ENCODE peak calls at places on chromosomes 16 and 17, in six cellular contexts. S is retinal pigment epithelial cell; E is activated naive CD4-positive, alpha-beta T cell treated with anti-CD3 and anti-CD28 coated beads for 36 hours; F is CD8-positive, alpha-beta memory T cell; P is astrocyte of the hippocampus; T is WERI-Rb-1. D is an unnamed sample.

GRCh38 chr17:45759761-45760160 is 24.4 kb upstream of the CRHR1 start:
- DNase-seq in S (no peak), E (no peak), F (no peak), P (no peak), T (no peak), D (no peak)

GRCh38 chr16:4214215-4214621 is 27.7 kb downstream of the SRL start:
- DNase-seq in S (peak; percentile 96), E (no peak), F (no peak), P (peak; percentile 94), T (no peak), D (peak; percentile 61)

GRCh38 chr17:42598905-42599304 is 10.3 kb downstream of the RETREG3 start:
- DNase-seq in S (no peak), E (no peak), F (no peak), P (peak; percentile 31), T (no peak), D (peak; percentile 29)

GRCh38 chr16:84905965-84906460 is 86.2 kb downstream of the CRISPLD2 start:
- DNase-seq in S (no peak), E (no peak), F (no peak), P (no peak), T (no peak), D (peak; percentile 45)

GRCh38 chr17:49223168-49223516 is 7.4 kb downstream of the PHOSPHO1 start:
- DNase-seq in S (no peak), E (no peak), F (no peak), P (no peak), T (no peak), D (no peak)

GRCh38 chr17:62625184-62625869 is 2.1 kb upstream of the MRC2 start:
- DNase-seq in S (no peak), E (no peak), F (no peak), P (no peak), T (no peak), D (no peak)

GRCh38 chr17:79544142-79544914 is 66.5 kb downstream of the RBFOX3 start:
- DNase-seq in S (no peak), E (no peak), F (no peak), P (no peak), T (no peak), D (no peak)

GRCh38 chr17:1154704-1155103 is 25.1 kb downstream of the ABR start:
- DNase-seq in S (no peak), E (no peak), F (no peak), P (peak; percentile 58), T (no peak), D (no peak)

GRCh38 chr16:83051451-83051850 is 424.7 kb downstream of the CDH13 start:
- DNase-seq in S (no peak), E (no peak), F (no peak), P (no peak), T (no peak), D (no peak)

GRCh38 chr16:2692948-2693651 is 10.8 kb downstream of the KCTD5 start:
- DNase-seq in S (peak; percentile 44), E (no peak), F (no peak), P (peak; percentile 74), T (no peak), D (peak; percentile 98)

GRCh38 chr17:40646791-40647548 is 648 bp downstream of the SMARCE1 start:
- DNase-seq in S (no peak), E (peak; percentile 52), F (no peak), P (no peak), T (peak; percentile 50), D (no peak)

GRCh38 chr16:31664683-31665482 is 137.2 kb downstream of the AHSP start:
- DNase-seq in S (no peak), E (no peak), F (no peak), P (peak; percentile 8), T (no peak), D (peak; percentile 32)

GRCh38 chr16:2467301-2468141 is 3.6 kb upstream of the NTN3 start:
- DNase-seq in S (peak; percentile 15), E (peak; percentile 34), F (no peak), P (peak; percentile 88), T (peak; percentile 92), D (peak; percentile 80)

GRCh38 chr16:29765167-29766032 is 12.7 kb upstream of the ZG16 start:
- DNase-seq in S (no peak), E (no peak), F (no peak), P (no peak), T (peak; percentile 71), D (no peak)

GRCh38 chr16:79210629-79211028 is 389.9 kb downstream of the MAF start:
- DNase-seq in S (no peak), E (peak; percentile 14), F (no peak), P (no peak), T (no peak), D (no peak)

GRCh38 chr17:5707482-5707881 is 123.2 kb upstream of the NLRP1 start:
- DNase-seq in S (no peak), E (no peak), F (no peak), P (no peak), T (no peak), D (no peak)

GRCh38 chr17:55487727-55488436 is 23.4 kb downstream of the SMIM36 start:
- DNase-seq in S (no peak), E (no peak), F (no peak), P (no peak), T (no peak), D (no peak)

GRCh38 chr17:16943541-16944333 is 28.2 kb downstream of the TNFRSF13B start:
- DNase-seq in S (no peak), E (no peak), F (no peak), P (no peak), T (no peak), D (no peak)

GRCh38 chr17:18240449-18240848 is 15.0 kb downstream of the LLGL1 start:
- DNase-seq in S (no peak), E (no peak), F (no peak), P (no peak), T (no peak), D (no peak)

GRCh38 chr16:84158455-84158854 is 13.3 kb downstream of the DNAAF1 start:
- DNase-seq in S (no peak), E (no peak), F (no peak), P (no peak), T (no peak), D (no peak)

GRCh38 chr17:77242118-77242800 is 101.5 kb downstream of the SEC14L1 start:
- DNase-seq in S (no peak), E (peak; percentile 14), F (no peak), P (no peak), T (no peak), D (no peak)

GRCh38 chr16:57807968-57808528 is 5.8 kb upstream of the KIFC3 start:
- DNase-seq in S (peak; percentile 50), E (peak; percentile 74), F (peak; percentile 32), P (peak; percentile 90), T (peak; percentile 30), D (peak; percentile 71)

GRCh38 chr17:58329035-58329807 is 626 bp upstream of the TSPOAP1 start:
- DNase-seq in S (no peak), E (peak; percentile 91), F (peak; percentile 72), P (no peak), T (peak; percentile 61), D (no peak)

GRCh38 chr17:77692571-77693161 is 265.8 kb upstream of the TNRC6C start:
- DNase-seq in S (no peak), E (peak; percentile 47), F (peak; percentile 11), P (peak; percentile 17), T (no peak), D (no peak)

GRCh38 chr17:52155301-52155700 is 3.2 kb downstream of the CA10 start:
- DNase-seq in S (no peak), E (no peak), F (no peak), P (no peak), T (no peak), D (no peak)

GRCh38 chr16:54739381-54739780 is 191.3 kb upstream of the IRX5 start:
- DNase-seq in S (no peak), E (no peak), F (no peak), P (no peak), T (no peak), D (no peak)

GRCh38 chr16:2507052-2507678 is 6.6 kb upstream of the ATP6V0C start:
- DNase-seq in S (no peak), E (no peak), F (no peak), P (no peak), T (no peak), D (no peak)

GRCh38 chr17:27283057-27283456 is 10.9 kb upstream of the WSB1 start:
- DNase-seq in S (no peak), E (no peak), F (no peak), P (no peak), T (no peak), D (no peak)

GRCh38 chr16:1960665-1961630 is 1.6 kb downstream of the NDUFB10 start:
- DNase-seq in S (no peak), E (peak; percentile 44), F (no peak), P (peak; percentile 40), T (peak; percentile 72), D (no peak)

D was measured in myocyte.